ENCODE peak calls at places on chromosomes 5 and 9, in six cellular contexts. U is iPS DF 6.9, Z is heart left ventricle, F is mammary epithelial cell, N is neural progenitor cell, Y is right lobe of liver. B is an unnamed sample.

GRCh38 chr5:153998010-153998409 is 40.7 kb downstream of the FAM114A2 start:
- DNase-seq in Y (no peak), U (no peak), F (peak; percentile 30), N (no peak), Z (no peak), B (no peak)

GRCh38 chr9:37937403-37937802 is 33.5 kb upstream of the SLC25A51 start:
- DNase-seq in Y (no peak), F (no peak), N (no peak), Z (no peak), U (no peak), B (no peak)

GRCh38 chr5:178477224-178478201 is 112.7 kb downstream of the COL23A1 start:
- DNase-seq in F (no peak), U (no peak), Y (no peak), Z (no peak), N (no peak), B (no peak)

GRCh38 chr9:23743041-23743440 is 83.0 kb downstream of the ELAVL2 start:
- DNase-seq in F (no peak), U (no peak), Z (no peak), Y (no peak), N (no peak), B (no peak)

GRCh38 chr9:98215821-98216220 is 23.4 kb upstream of the CORO2A start:
- DNase-seq in U (no peak), Z (no peak), N (peak; percentile 61), F (no peak), Y (no peak), B (no peak)

GRCh38 chr5:95901676-95902646 is 59.7 kb downstream of the ELL2 start:
- DNase-seq in Y (no peak), U (no peak), Z (no peak), F (peak; percentile 89), N (no peak), B (no peak)

GRCh38 chr9:85212887-85213286 is 528.9 kb downstream of the AGTPBP1 start:
- DNase-seq in Y (no peak), N (no peak), U (no peak), Z (no peak), F (peak; percentile 96), B (no peak)

GRCh38 chr9:121233906-121234901 is 32.5 kb upstream of the RAB14 start:
- DNase-seq in U (no peak), F (peak; percentile 50), N (no peak), Z (no peak), Y (no peak), B (no peak)

GRCh38 chr9:116383956-116384355 is 230.4 kb downstream of the PAPPA start:
- DNase-seq in F (no peak), U (no peak), N (no peak), Y (no peak), Z (no peak), B (no peak)

GRCh38 chr9:20357207-20357503 is 265.1 kb downstream of the MLLT3 start:
- DNase-seq in U (no peak), F (no peak), Y (no peak), N (no peak), Z (no peak), B (no peak)

GRCh38 chr5:56251918-56252553 is 18.9 kb upstream of the ANKRD55 start:
- DNase-seq in Z (no peak), Y (no peak), F (no peak), N (no peak), U (no peak), B (no peak)

GRCh38 chr9:137970686-137971476 is 93.3 kb downstream of the CACNA1B start:
- DNase-seq in U (no peak), Y (peak; percentile 35), F (no peak), N (no peak), Z (no peak), B (no peak)

GRCh38 chr5:52799358-52799982 is 11.8 kb downstream of the ITGA1 start:
- DNase-seq in Y (peak; percentile 75), Z (peak; percentile 55), U (peak; percentile 39), F (no peak), N (peak; percentile 82), B (no peak)

GRCh38 chr5:29758986-29759421 is 1434.5 kb upstream of the CDH6 start:
- DNase-seq in N (peak; percentile 64), Z (no peak), U (no peak), F (no peak), Y (peak; percentile 25), B (no peak)

GRCh38 chr9:110995511-110996340 is 42.5 kb downstream of the LPAR1 start:
- DNase-seq in Y (no peak), U (no peak), N (no peak), F (no peak), Z (no peak), B (no peak)

GRCh38 chr9:69047331-69047730 is 11.8 kb downstream of the FXN start:
- DNase-seq in Y (no peak), N (no peak), U (no peak), Z (no peak), F (no peak), B (no peak)

GRCh38 chr5:110371011-110371724 is 355.3 kb downstream of the TMEM232 start:
- DNase-seq in N (no peak), Z (no peak), F (no peak), U (no peak), Y (no peak), B (no peak)

GRCh38 chr9:115786321-115786720 is 367.3 kb upstream of the PAPPA start:
- DNase-seq in U (no peak), Y (no peak), N (no peak), F (peak; percentile 7), Z (no peak), B (no peak)

GRCh38 chr5:113195726-113196125 is 219.1 kb downstream of the DCP2 start:
- DNase-seq in Z (no peak), N (no peak), Y (no peak), F (no peak), U (no peak), B (no peak)

GRCh38 chr9:136081113-136081825 is 13.8 kb downstream of the NACC2 start:
- DNase-seq in Y (peak; percentile 47), U (no peak), N (peak; percentile 1), Z (peak; percentile 43), F (no peak), B (no peak)

GRCh38 chr9:28301281-28301680 is 728.0 kb upstream of the C9orf72 start:
- DNase-seq in F (peak; percentile 69), Z (no peak), Y (no peak), N (no peak), U (no peak), B (no peak)

GRCh38 chr5:64767959-64768357 is 533 bp downstream of the SREK1IP1 start:
- DNase-seq in Y (no peak), Z (no peak), N (peak; percentile 32), U (no peak), F (no peak), B (no peak)

GRCh38 chr5:176535101-176535654 is 2.0 kb downstream of the RNF44 start:
- DNase-seq in Y (no peak), N (no peak), Z (peak; percentile 39), U (no peak), F (no peak), B (no peak)

GRCh38 chr9:109451311-109452025 is 46.6 kb downstream of the PTPN3 start:
- DNase-seq in N (peak; percentile 30), Z (no peak), Y (no peak), U (no peak), F (no peak), B (no peak)

GRCh38 chr5:127941646-127942045 is 141.9 kb upstream of the SLC12A2 start:
- DNase-seq in U (no peak), Y (no peak), N (peak; percentile 87), F (no peak), Z (no peak), B (no peak)

GRCh38 chr9:133881671-133882381 is 110.3 kb downstream of the VAV2 start:
- DNase-seq in Y (peak; percentile 92), N (no peak), U (no peak), Z (no peak), F (peak; percentile 82), B (no peak)

GRCh38 chr5:179478624-179479023 is 71.7 kb upstream of the RUFY1 start:
- DNase-seq in Z (no peak), Y (no peak), U (no peak), N (no peak), F (no peak), B (no peak)

GRCh38 chr5:154071799-154072781 is 33.3 kb downstream of the MFAP3 start:
- DNase-seq in U (peak; percentile 63), Y (peak; percentile 87), N (peak; percentile 83), F (peak; percentile 56), Z (peak; percentile 86), B (no peak)

GRCh38 chr5:35861718-35862117 is 5.0 kb downstream of the IL7R start:
- DNase-seq in N (no peak), U (no peak), Y (no peak), Z (no peak), F (no peak), B (no peak)

GRCh38 chr9:15249042-15249818 is 57.8 kb downstream of the TTC39B start:
- DNase-seq in U (no peak), F (no peak), Y (no peak), N (peak; percentile 59), Z (no peak), B (no peak)

GRCh38 chr5:131607903-131608540 is 27.0 kb downstream of the RAPGEF6 start:
- DNase-seq in F (no peak), Z (no peak), U (no peak), N (no peak), Y (no peak), B (no peak)

GRCh38 chr5:119166026-119166425 is 95.1 kb downstream of the DMXL1 start:
- DNase-seq in N (no peak), Z (no peak), Y (no peak), U (no peak), F (no peak), B (no peak)

GRCh38 chr9:108149346-108149745 is 659.8 kb upstream of the KLF4 start:
- DNase-seq in Y (no peak), F (no peak), Z (no peak), U (no peak), N (no peak), B (no peak)

DNA sequence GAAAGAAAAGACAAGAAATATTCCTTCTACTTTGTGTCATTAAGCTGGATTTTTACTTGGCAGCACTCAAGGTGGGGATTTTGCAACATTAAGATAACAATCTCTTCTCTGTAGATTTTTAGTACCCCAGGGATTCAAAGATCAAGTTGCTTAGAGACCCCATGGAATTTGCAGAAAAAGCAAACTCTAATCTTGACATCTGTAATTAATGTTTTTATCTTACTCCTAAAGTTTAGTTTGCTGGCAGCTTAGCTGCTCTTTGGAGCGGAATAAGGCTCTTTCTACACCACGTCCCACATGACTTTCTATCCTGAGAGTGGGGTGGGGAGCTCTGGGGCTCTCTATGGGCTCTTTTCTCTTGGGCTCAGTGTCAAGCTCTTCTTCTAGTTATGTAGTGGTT is 21.7 kb upstream of the SPDL1 start:
- DNase-seq in Z (no peak), N (no peak), Y (no peak), F (no peak), U (no peak), B (peak; percentile 3)
- H3K27ac ChIP-seq in Z (no peak overlapping the region), N (no peak overlapping the region), Y (no peak overlapping the region), F (no peak overlapping the region), U (no peak overlapping the region), B (no peak overlapping the region)

GRCh38 chr9:94772654-94773303 is 46.3 kb downstream of the AOPEP start:
- DNase-seq in F (no peak), Z (no peak), Y (no peak), N (no peak), U (no peak), B (no peak)
- H3K27ac ChIP-seq in F (no peak overlapping the region), Z (no peak overlapping the region), Y (no peak overlapping the region), N (no peak overlapping the region), U (no peak overlapping the region), B (no peak overlapping the region)

GRCh38 chr5:143635146-143635752 is 176.7 kb upstream of the HMHB1 start:
- DNase-seq in U (no peak), Y (no peak), Z (no peak), N (no peak), F (no peak), B (no peak)
- H3K27ac ChIP-seq in U (no peak overlapping the region), Y (no peak overlapping the region), Z (no peak overlapping the region), N (no peak overlapping the region), F (no peak overlapping the region), B (no peak overlapping the region)

GRCh38 chr9:105065119-105066088 is 137.4 kb upstream of the ABCA1 start:
- DNase-seq in Y (no peak), N (no peak), Z (no peak), F (no peak), U (no peak), B (no peak)
- H3K27ac ChIP-seq in Y (peak overlapping the region; percentile 69), N (no peak overlapping the region), Z (no peak overlapping the region), F (peak overlapping the region; percentile 88), U (no peak overlapping the region), B (no peak overlapping the region)

B was measured in SK-N-MC.